ENCODE peak calls at places on chromosomes 12 and 14, in eight cellular contexts. P is stimulated activated CD4-positive, alpha-beta T cell treated with anti-CD3 and anti-CD28 coated beads, Interleukin-1b, Interleukin-23, amount 100 ng/mL, for 4 hours; M is HFFc6; O is stimulated activated CD8-positive, alpha-beta memory T cell treated with anti-CD3 and anti-CD28 coated beads, Interleukin-7, amount 100 ng/mL, for 24 hours; J is renal cortical epithelial cell; Q is RPMI8226; W is CD8-positive, alpha-beta memory T cell; T is mammary epithelial cell. E is an unnamed sample.

GRCh38 chr12:128817115-128818015 is 6.4 kb downstream of the SLC15A4 start:
- DNase-seq in O (no peak), W (no peak), P (no peak), M (peak), Q (peak), T (peak), J (peak), E (peak)

GRCh38 chr14:30223385-30223785 is 295.7 kb upstream of the PRKD1 start:
- DNase-seq in P (no peak), O (no peak), W (no peak), T (peak), Q (peak), M (peak), J (peak), E (no peak)

GRCh38 chr12:109387425-109388166 is 39.9 kb downstream of the MYO1H start:
- DNase-seq in J (peak), T (peak), W (no peak), P (no peak), O (no peak), Q (peak), M (peak), E (no peak)

GRCh38 chr14:91866061-91866460 is 1.3 kb downstream of the TC2N start:
- DNase-seq in O (no peak), M (no peak), T (peak), J (peak), Q (no peak), P (no peak), W (no peak), E (no peak)

GRCh38 chr12:70576341-70577282 is 60.6 kb downstream of the PTPRB start:
- DNase-seq in Q (peak), W (no peak), T (peak), J (peak), M (peak), O (no peak), P (no peak), E (no peak)

GRCh38 chr12:66453111-66453510 is 150.8 kb downstream of the HELB start:
- DNase-seq in J (no peak), T (no peak), Q (no peak), P (no peak), O (no peak), W (no peak), M (no peak), E (no peak)

GRCh38 chr12:101527682-101528081 is 52.5 kb downstream of the SPIC start:
- DNase-seq in O (no peak), T (no peak), J (no peak), M (no peak), Q (no peak), P (no peak), W (no peak), E (no peak)

GRCh38 chr12:32083489-32083888 is 23.2 kb upstream of the BICD1 start:
- DNase-seq in M (peak), J (peak), Q (no peak), T (peak), P (no peak), O (no peak), W (no peak), E (no peak)

GRCh38 chr14:72892103-72892878 is 1.6 kb downstream of the DPF3 start:
- DNase-seq in T (peak), W (peak), J (no peak), O (no peak), P (no peak), Q (peak), M (peak), E (no peak)

GRCh38 chr12:34604227-34604626 is 581.9 kb downstream of the ALG10 start:
- DNase-seq in O (no peak), P (no peak), Q (peak), M (no peak), T (no peak), J (no peak), W (no peak), E (peak)

GRCh38 chr12:131090254-131091210 is 136.8 kb downstream of the ADGRD1 start:
- DNase-seq in P (no peak), M (no peak), J (no peak), O (no peak), W (no peak), Q (no peak), T (no peak), E (no peak)

GRCh38 chr12:110117948-110118685 is 6.0 kb upstream of the IFT81 start:
- DNase-seq in M (no peak), Q (no peak), O (no peak), P (no peak), T (no peak), W (no peak), J (no peak), E (no peak)

GRCh38 chr12:124869011-124869665 is 5.5 kb upstream of the SCARB1 start:
- DNase-seq in Q (no peak), W (no peak), T (peak), J (no peak), M (no peak), O (no peak), P (no peak), E (no peak)

GRCh38 chr12:130702966-130703732 is 12.9 kb downstream of the RIMBP2 start:
- DNase-seq in W (no peak), Q (no peak), O (no peak), M (no peak), T (no peak), P (no peak), J (no peak), E (peak)

E was measured in suprapubic skin.